ENCODE peak calls at places on chromosomes 7 and 10, in four cellular contexts. One of them, this sample, is unnamed.

GRCh38 chr10:124245191-124245590 is 151.8 kb upstream of the CHST15 start:
- DNase-seq in WTC11: no peak
- DNase-seq in HepG2: no peak
- DNase-seq in K562: no peak
- DNase-seq in this sample: no peak

GRCh38 chr7:30702200-30702599 is 19.9 kb upstream of the CRHR2 start:
- DNase-seq in WTC11: no peak
- DNase-seq in HepG2: no peak
- DNase-seq in K562: no peak
- DNase-seq in this sample: no peak

GRCh38 chr10:113486531-113486930 is 66.3 kb upstream of the HABP2 start:
- DNase-seq in WTC11: no peak
- DNase-seq in HepG2: no peak
- DNase-seq in K562: no peak
- DNase-seq in this sample: no peak

GRCh38 chr7:44112997-44113763 is 9.0 kb downstream of the AEBP1 start:
- DNase-seq in WTC11: no peak
- DNase-seq in HepG2: no peak
- DNase-seq in K562: peak; percentile 82
- DNase-seq in this sample: no peak

GRCh38 chr10:1363466-1364121 is 307.4 kb downstream of the WDR37 start:
- DNase-seq in WTC11: no peak
- DNase-seq in HepG2: no peak
- DNase-seq in K562: no peak
- DNase-seq in this sample: no peak

GRCh38 chr7:139995034-139995915 is 67.5 kb downstream of the PARP12 start:
- DNase-seq in WTC11: no peak
- DNase-seq in HepG2: no peak
- DNase-seq in K562: no peak
- DNase-seq in this sample: no peak

GRCh38 chr7:24318326-24318725 is 34.3 kb downstream of the NPY start:
- DNase-seq in WTC11: peak; percentile 41
- DNase-seq in HepG2: no peak
- DNase-seq in K562: peak; percentile 23
- DNase-seq in this sample: no peak

GRCh38 chr7:55133630-55134392 is 115.0 kb downstream of the EGFR start:
- DNase-seq in WTC11: no peak
- DNase-seq in HepG2: peak; percentile 73
- DNase-seq in K562: peak; percentile 16
- DNase-seq in this sample: no peak

GRCh38 chr7:93016681-93017349 is 101.0 kb downstream of the SAMD9 start:
- DNase-seq in WTC11: no peak
- DNase-seq in HepG2: no peak
- DNase-seq in K562: no peak
- DNase-seq in this sample: no peak

GRCh38 chr10:120562956-120563355 is 105.9 kb downstream of the PLPP4 start:
- DNase-seq in WTC11: no peak
- DNase-seq in HepG2: no peak
- DNase-seq in K562: no peak
- DNase-seq in this sample: no peak
- TF ChIP-seq NR2C2 in WTC11: no peak
- TF ChIP-seq NR2C2 in HepG2: no peak
- TF ChIP-seq NR2C2 in K562: no peak
- TF ChIP-seq NR2C2 in this sample: no peak

DNA sequence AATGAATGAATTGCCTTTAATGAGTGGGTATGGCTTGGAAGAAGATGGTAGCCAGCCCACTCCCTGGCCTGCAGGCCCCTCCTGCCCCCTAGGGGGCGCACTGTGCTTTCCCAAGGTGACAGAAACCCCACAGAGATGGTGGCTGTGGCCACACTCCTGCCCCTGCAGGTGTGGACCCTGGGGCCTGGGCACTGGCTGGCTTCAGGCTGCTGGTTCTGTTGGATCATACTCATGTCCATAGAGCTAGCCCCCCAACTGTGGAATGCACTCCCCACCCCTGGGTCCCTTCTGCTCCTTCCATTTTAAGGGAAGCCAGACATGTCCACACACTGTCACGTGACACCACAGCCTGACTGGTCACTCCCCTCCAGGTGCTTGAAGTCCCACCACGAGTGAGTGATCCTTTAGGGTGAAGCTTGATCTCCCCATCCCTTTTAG is 44.8 kb downstream of the ZCCHC24 start:
- DNase-seq in WTC11: peak; percentile 71
- DNase-seq in HepG2: peak; percentile 37
- DNase-seq in K562: peak; percentile 86
- DNase-seq in this sample: no peak
- TF ChIP-seq NR2C2 in WTC11: no peak
- TF ChIP-seq NR2C2 in HepG2: no peak
- TF ChIP-seq NR2C2 in K562: no peak
- TF ChIP-seq NR2C2 in this sample: no peak

GRCh38 chr10:91653214-91653875 is 20.5 kb upstream of the PPP1R3C start:
- DNase-seq in WTC11: no peak
- DNase-seq in HepG2: no peak
- DNase-seq in K562: no peak
- DNase-seq in this sample: no peak
- TF ChIP-seq NR2C2 in WTC11: no peak
- TF ChIP-seq NR2C2 in HepG2: no peak
- TF ChIP-seq NR2C2 in K562: no peak
- TF ChIP-seq NR2C2 in this sample: no peak

GRCh38 chr10:3926268-3926667 is 141.3 kb upstream of the KLF6 start:
- DNase-seq in WTC11: no peak
- DNase-seq in HepG2: no peak
- DNase-seq in K562: peak; percentile 19
- DNase-seq in this sample: no peak
- TF ChIP-seq NR2C2 in WTC11: no peak
- TF ChIP-seq NR2C2 in HepG2: no peak
- TF ChIP-seq NR2C2 in K562: no peak
- TF ChIP-seq NR2C2 in this sample: no peak

GRCh38 chr10:30587522-30588031 is 42.0 kb downstream of the LYZL2 start:
- DNase-seq in WTC11: peak; percentile 46
- DNase-seq in HepG2: peak; percentile 17
- DNase-seq in K562: no peak
- DNase-seq in this sample: peak; percentile 79
- TF ChIP-seq NR2C2 in WTC11: no peak
- TF ChIP-seq NR2C2 in HepG2: no peak
- TF ChIP-seq NR2C2 in K562: no peak
- TF ChIP-seq NR2C2 in this sample: no peak

GRCh38 chr10:18082381-18082780 is 57.8 kb upstream of the CACNB2 start:
- DNase-seq in WTC11: no peak
- DNase-seq in HepG2: no peak
- DNase-seq in K562: no peak
- DNase-seq in this sample: no peak

GRCh38 chr10:18085855-18086254 is 54.4 kb upstream of the CACNB2 start:
- DNase-seq in WTC11: no peak
- DNase-seq in HepG2: no peak
- DNase-seq in K562: no peak
- DNase-seq in this sample: no peak

GRCh38 chr10:18087398-18087797 is 52.8 kb upstream of the CACNB2 start:
- DNase-seq in WTC11: no peak
- DNase-seq in HepG2: no peak
- DNase-seq in K562: no peak
- DNase-seq in this sample: no peak
- TF ChIP-seq NR2C2 in WTC11: no peak
- TF ChIP-seq NR2C2 in HepG2: no peak
- TF ChIP-seq NR2C2 in K562: no peak
- TF ChIP-seq NR2C2 in this sample: no peak

GRCh38 chr10:11205026-11205772 is 187.5 kb downstream of the CELF2 start:
- DNase-seq in WTC11: no peak
- DNase-seq in HepG2: no peak
- DNase-seq in K562: no peak
- DNase-seq in this sample: no peak
- TF ChIP-seq NR2C2 in WTC11: no peak
- TF ChIP-seq NR2C2 in HepG2: no peak
- TF ChIP-seq NR2C2 in K562: no peak
- TF ChIP-seq NR2C2 in this sample: no peak

DNA sequence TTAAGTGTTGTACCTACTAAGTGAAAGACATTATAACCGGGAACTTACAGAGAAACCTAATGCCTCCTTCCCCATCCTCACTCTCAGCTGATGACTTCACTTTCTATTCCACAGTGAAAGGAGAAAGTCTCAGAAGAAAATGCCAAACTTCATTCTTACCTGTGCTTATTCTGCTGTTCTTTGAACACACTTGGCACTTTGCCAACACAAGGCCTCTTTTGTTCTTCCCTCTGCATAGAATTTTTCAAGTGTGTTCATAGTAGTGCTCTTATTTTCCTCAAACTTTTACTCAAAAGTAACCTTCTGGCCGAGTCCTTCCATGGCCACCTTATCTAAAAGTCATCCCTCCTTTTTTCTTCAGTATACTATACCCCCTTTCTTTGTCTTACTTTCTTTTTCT is 59.4 kb upstream of the ETV1 start:
- DNase-seq in WTC11: no peak
- DNase-seq in HepG2: no peak
- DNase-seq in K562: no peak
- DNase-seq in this sample: no peak
- TF ChIP-seq NR2C2 in WTC11: no peak
- TF ChIP-seq NR2C2 in HepG2: no peak
- TF ChIP-seq NR2C2 in K562: no peak
- TF ChIP-seq NR2C2 in this sample: no peak